ENCODE peak calls at places on chromosomes 2 and 18, in six cellular contexts. F, B, Y, D, L and K are unnamed samples.

GRCh38 chr2:142094233-142094632 is 36.6 kb downstream of the LRP1B start:
- DNase-seq in F (no peak), B (no peak), Y (no peak), D (no peak), L (no peak), K (no peak)

GRCh38 chr2:19041773-19042172 is 316.6 kb downstream of the OSR1 start:
- DNase-seq in F (no peak), B (no peak), Y (no peak), D (no peak), L (no peak), K (no peak)

GRCh38 chr18:38933322-38933721 is 1367.7 kb upstream of the CELF4 start:
- DNase-seq in F (no peak), B (no peak), Y (no peak), D (peak), L (no peak), K (no peak)

GRCh38 chr2:72782520-72782919 is 43.3 kb downstream of the EXOC6B start:
- DNase-seq in F (no peak), B (no peak), Y (no peak), D (no peak), L (no peak), K (no peak)

GRCh38 chr2:218879881-218880748 is 537 bp upstream of the WNT10A start:
- DNase-seq in F (no peak), B (no peak), Y (peak), D (no peak), L (no peak), K (no peak)

GRCh38 chr2:42084231-42084671 is 36.4 kb downstream of the PKDCC start:
- DNase-seq in F (peak), B (no peak), Y (no peak), D (peak), L (peak), K (no peak)

GRCh38 chr2:78861546-78861945 is 164.0 kb upstream of the REG3G start:
- DNase-seq in F (no peak), B (no peak), Y (no peak), D (peak), L (peak), K (peak)

GRCh38 chr2:71783215-71783614 is 329.9 kb downstream of the DYSF start:
- DNase-seq in F (no peak), B (no peak), Y (no peak), D (peak), L (peak), K (no peak)

GRCh38 chr2:225999692-226000091 is 600.2 kb downstream of the NYAP2 start:
- DNase-seq in F (no peak), B (no peak), Y (no peak), D (no peak), L (no peak), K (no peak)